ENCODE peak calls at places on chromosomes 5 and 9, in nine cellular contexts. One of them, this sample, is unnamed.

GRCh38 chr9:122203995-122204394 is 24.8 kb downstream of the LHX6 start:
- DNase-seq in AG04450: no peak
- DNase-seq in GM10248: no peak
- DNase-seq in ovary: no peak
- DNase-seq in glutamatergic neuron: no peak
- DNase-seq in H9: no peak
- DNase-seq in epithelial cell of esophagus: no peak
- DNase-seq in GM12865: no peak
- DNase-seq in GM13977: no peak
- DNase-seq in this sample: no peak

GRCh38 chr5:77924081-77924480 is 147.9 kb upstream of the TBCA start:
- DNase-seq in AG04450: no peak
- DNase-seq in GM10248: no peak
- DNase-seq in ovary: no peak
- DNase-seq in glutamatergic neuron: no peak
- DNase-seq in H9: no peak
- DNase-seq in epithelial cell of esophagus: peak; percentile 67
- DNase-seq in GM12865: no peak
- DNase-seq in GM13977: no peak
- DNase-seq in this sample: no peak

GRCh38 chr5:142506046-142506445 is 179.8 kb downstream of the FGF1 start:
- DNase-seq in AG04450: no peak
- DNase-seq in GM10248: no peak
- DNase-seq in ovary: no peak
- DNase-seq in glutamatergic neuron: no peak
- DNase-seq in H9: no peak
- DNase-seq in epithelial cell of esophagus: peak; percentile 50
- DNase-seq in GM12865: no peak
- DNase-seq in GM13977: no peak
- DNase-seq in this sample: no peak

GRCh38 chr5:92147792-92148191 is 764.7 kb upstream of the ARRDC3 start:
- DNase-seq in AG04450: no peak
- DNase-seq in GM10248: no peak
- DNase-seq in ovary: no peak
- DNase-seq in glutamatergic neuron: no peak
- DNase-seq in H9: no peak
- DNase-seq in epithelial cell of esophagus: no peak
- DNase-seq in GM12865: no peak
- DNase-seq in GM13977: no peak
- DNase-seq in this sample: no peak

GRCh38 chr5:174608631-174609097 is 115.7 kb upstream of the MSX2 start:
- DNase-seq in AG04450: no peak
- DNase-seq in GM10248: no peak
- DNase-seq in ovary: no peak
- DNase-seq in glutamatergic neuron: no peak
- DNase-seq in H9: no peak
- DNase-seq in epithelial cell of esophagus: peak; percentile 7
- DNase-seq in GM12865: no peak
- DNase-seq in GM13977: no peak
- DNase-seq in this sample: no peak

GRCh38 chr9:137296214-137297059 is 5.6 kb downstream of the NRARP start:
- DNase-seq in AG04450: no peak
- DNase-seq in GM10248: no peak
- DNase-seq in ovary: peak; percentile 59
- DNase-seq in glutamatergic neuron: peak; percentile 30
- DNase-seq in H9: peak; percentile 45
- DNase-seq in epithelial cell of esophagus: peak; percentile 38
- DNase-seq in GM12865: no peak
- DNase-seq in GM13977: no peak
- DNase-seq in this sample: no peak

GRCh38 chr5:172695431-172696054 is 54.5 kb downstream of the NEURL1B start:
- DNase-seq in AG04450: no peak
- DNase-seq in GM10248: no peak
- DNase-seq in ovary: peak; percentile 49
- DNase-seq in glutamatergic neuron: no peak
- DNase-seq in H9: no peak
- DNase-seq in epithelial cell of esophagus: no peak
- DNase-seq in GM12865: no peak
- DNase-seq in GM13977: no peak
- DNase-seq in this sample: no peak

GRCh38 chr5:56763711-56764466 is 51.5 kb upstream of the MAP3K1 start:
- DNase-seq in AG04450: no peak
- DNase-seq in GM10248: no peak
- DNase-seq in ovary: no peak
- DNase-seq in glutamatergic neuron: no peak
- DNase-seq in H9: no peak
- DNase-seq in epithelial cell of esophagus: peak; percentile 30
- DNase-seq in GM12865: no peak
- DNase-seq in GM13977: no peak
- DNase-seq in this sample: no peak

GRCh38 chr9:108550111-108550510 is 305.7 kb downstream of the ACTL7B start:
- DNase-seq in AG04450: no peak
- DNase-seq in GM10248: no peak
- DNase-seq in ovary: no peak
- DNase-seq in glutamatergic neuron: no peak
- DNase-seq in H9: no peak
- DNase-seq in epithelial cell of esophagus: no peak
- DNase-seq in GM12865: no peak
- DNase-seq in GM13977: no peak
- DNase-seq in this sample: no peak

GRCh38 chr9:92561374-92562329 is 25.9 kb upstream of the ECM2 start:
- DNase-seq in AG04450: peak; percentile 32
- DNase-seq in GM10248: no peak
- DNase-seq in ovary: no peak
- DNase-seq in glutamatergic neuron: no peak
- DNase-seq in H9: no peak
- DNase-seq in epithelial cell of esophagus: peak; percentile 15
- DNase-seq in GM12865: no peak
- DNase-seq in GM13977: no peak
- DNase-seq in this sample: no peak

GRCh38 chr5:127521138-127521770 is 3.8 kb downstream of the PRRC1 start:
- DNase-seq in AG04450: no peak
- DNase-seq in GM10248: no peak
- DNase-seq in ovary: no peak
- DNase-seq in glutamatergic neuron: no peak
- DNase-seq in H9: no peak
- DNase-seq in epithelial cell of esophagus: no peak
- DNase-seq in GM12865: no peak
- DNase-seq in GM13977: no peak
- DNase-seq in this sample: no peak

GRCh38 chr9:123942542-123942941 is 12.6 kb upstream of the DENND1A start:
- DNase-seq in AG04450: no peak
- DNase-seq in GM10248: no peak
- DNase-seq in ovary: no peak
- DNase-seq in glutamatergic neuron: no peak
- DNase-seq in H9: no peak
- DNase-seq in epithelial cell of esophagus: no peak
- DNase-seq in GM12865: no peak
- DNase-seq in GM13977: no peak
- DNase-seq in this sample: no peak

GRCh38 chr9:87671925-87672324 is 54.0 kb upstream of the CTSL start:
- DNase-seq in AG04450: no peak
- DNase-seq in GM10248: no peak
- DNase-seq in ovary: no peak
- DNase-seq in glutamatergic neuron: no peak
- DNase-seq in H9: no peak
- DNase-seq in epithelial cell of esophagus: no peak
- DNase-seq in GM12865: no peak
- DNase-seq in GM13977: no peak
- DNase-seq in this sample: no peak

GRCh38 chr9:87672586-87672985 is 53.3 kb upstream of the CTSL start:
- DNase-seq in AG04450: no peak
- DNase-seq in GM10248: no peak
- DNase-seq in ovary: no peak
- DNase-seq in glutamatergic neuron: no peak
- DNase-seq in H9: peak; percentile 20
- DNase-seq in epithelial cell of esophagus: no peak
- DNase-seq in GM12865: no peak
- DNase-seq in GM13977: no peak
- DNase-seq in this sample: no peak

GRCh38 chr9:87675466-87675865 is 50.5 kb upstream of the CTSL start:
- DNase-seq in AG04450: no peak
- DNase-seq in GM10248: no peak
- DNase-seq in ovary: no peak
- DNase-seq in glutamatergic neuron: no peak
- DNase-seq in H9: peak; percentile 17
- DNase-seq in epithelial cell of esophagus: no peak
- DNase-seq in GM12865: no peak
- DNase-seq in GM13977: no peak
- DNase-seq in this sample: no peak

GRCh38 chr9:87674565-87675299 is 51.2 kb upstream of the CTSL start:
- DNase-seq in AG04450: no peak
- DNase-seq in GM10248: no peak
- DNase-seq in ovary: no peak
- DNase-seq in glutamatergic neuron: no peak
- DNase-seq in H9: no peak
- DNase-seq in epithelial cell of esophagus: no peak
- DNase-seq in GM12865: no peak
- DNase-seq in GM13977: no peak
- DNase-seq in this sample: no peak

DNA sequence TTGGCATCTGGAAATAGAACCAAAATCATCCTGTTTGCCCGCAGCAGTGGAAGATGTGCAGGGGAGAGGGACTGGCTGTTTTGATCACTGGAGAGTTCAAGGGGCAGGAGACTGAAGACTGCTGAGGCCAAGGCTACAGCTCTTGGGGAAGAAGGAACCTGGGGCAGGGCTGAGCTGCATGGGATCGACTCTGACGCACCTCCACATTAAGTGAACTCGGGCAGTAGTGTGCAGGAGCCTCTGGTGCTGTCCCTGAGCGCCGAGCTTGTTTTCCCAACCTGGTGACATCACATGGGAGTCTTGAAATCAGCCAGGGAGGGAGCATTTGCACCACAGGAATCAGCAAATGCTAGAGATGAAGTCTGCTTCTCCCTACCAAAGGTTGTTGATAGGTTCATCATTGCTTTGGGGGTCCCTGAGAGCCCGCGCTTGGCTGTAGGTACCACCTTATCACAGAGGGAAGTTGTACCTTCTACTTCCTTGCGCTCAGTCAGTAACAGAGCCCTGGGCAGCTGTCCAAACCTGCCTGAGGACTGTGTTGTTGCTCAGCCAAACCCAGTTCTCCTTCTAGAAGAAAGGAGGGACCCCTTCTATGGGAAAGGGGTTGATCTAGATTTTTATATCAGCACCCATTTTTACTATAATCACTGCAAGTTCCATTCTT is 52.3 kb upstream of the CTSL start:
- DNase-seq in AG04450: no peak
- DNase-seq in GM10248: no peak
- DNase-seq in ovary: no peak
- DNase-seq in glutamatergic neuron: no peak
- DNase-seq in H9: peak; percentile 13
- DNase-seq in epithelial cell of esophagus: no peak
- DNase-seq in GM12865: no peak
- DNase-seq in GM13977: no peak
- DNase-seq in this sample: no peak
- TF ChIP-seq CTCF in AG04450: no peak
- TF ChIP-seq CTCF in GM10248: no peak
- TF ChIP-seq CTCF in ovary: no peak
- TF ChIP-seq CTCF in glutamatergic neuron: no peak
- TF ChIP-seq CTCF in H9: no peak
- TF ChIP-seq CTCF in epithelial cell of esophagus: no peak
- TF ChIP-seq CTCF in GM12865: no peak
- TF ChIP-seq CTCF in GM13977: no peak
- TF ChIP-seq CTCF in this sample: no peak

GRCh38 chr5:95955996-95956899 is 5.4 kb downstream of the ELL2 start:
- DNase-seq in AG04450: no peak
- DNase-seq in GM10248: no peak
- DNase-seq in ovary: no peak
- DNase-seq in glutamatergic neuron: no peak
- DNase-seq in H9: no peak
- DNase-seq in epithelial cell of esophagus: no peak
- DNase-seq in GM12865: peak; percentile 18
- DNase-seq in GM13977: no peak
- DNase-seq in this sample: no peak
- TF ChIP-seq CTCF in AG04450: no peak
- TF ChIP-seq CTCF in GM10248: no peak
- TF ChIP-seq CTCF in ovary: no peak
- TF ChIP-seq CTCF in glutamatergic neuron: no peak
- TF ChIP-seq CTCF in H9: no peak
- TF ChIP-seq CTCF in epithelial cell of esophagus: no peak
- TF ChIP-seq CTCF in GM12865: no peak
- TF ChIP-seq CTCF in GM13977: no peak
- TF ChIP-seq CTCF in this sample: no peak

DNA sequence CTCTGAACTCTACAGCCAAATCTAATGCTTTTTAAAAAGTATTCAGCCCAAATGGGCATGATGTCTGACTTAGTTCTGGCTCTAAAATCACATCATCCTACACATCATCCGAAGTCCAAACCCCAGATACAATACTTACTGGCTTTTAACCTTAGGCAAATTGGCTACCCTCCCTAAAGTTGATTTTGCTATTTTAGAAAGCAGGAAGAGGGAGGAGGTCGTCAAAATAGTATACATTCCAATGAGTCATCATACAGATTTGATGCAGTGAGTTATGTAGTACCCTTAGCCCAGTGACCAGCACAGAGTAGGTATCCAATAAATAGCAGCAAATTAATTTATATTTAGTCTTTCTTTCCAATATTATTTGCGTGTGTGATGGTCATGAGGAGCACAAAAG is 582.0 kb upstream of the TUSC1 start:
- DNase-seq in AG04450: no peak
- DNase-seq in GM10248: no peak
- DNase-seq in ovary: no peak
- DNase-seq in glutamatergic neuron: no peak
- DNase-seq in H9: no peak
- DNase-seq in epithelial cell of esophagus: peak; percentile 37
- DNase-seq in GM12865: no peak
- DNase-seq in GM13977: no peak
- DNase-seq in this sample: no peak
- TF ChIP-seq CTCF in AG04450: no peak
- TF ChIP-seq CTCF in GM10248: no peak
- TF ChIP-seq CTCF in ovary: no peak
- TF ChIP-seq CTCF in glutamatergic neuron: no peak
- TF ChIP-seq CTCF in H9: no peak
- TF ChIP-seq CTCF in epithelial cell of esophagus: no peak
- TF ChIP-seq CTCF in GM12865: no peak
- TF ChIP-seq CTCF in GM13977: no peak
- TF ChIP-seq CTCF in this sample: no peak

GRCh38 chr5:54518146-54519082 is 855 bp downstream of the SNX18 start:
- DNase-seq in AG04450: no peak
- DNase-seq in GM10248: peak; percentile 58
- DNase-seq in ovary: peak; percentile 61
- DNase-seq in glutamatergic neuron: peak; percentile 71
- DNase-seq in H9: peak; percentile 46
- DNase-seq in epithelial cell of esophagus: peak; percentile 61
- DNase-seq in GM12865: peak; percentile 32
- DNase-seq in GM13977: peak; percentile 77
- DNase-seq in this sample: peak; percentile 71
- TF ChIP-seq CTCF in AG04450: no peak
- TF ChIP-seq CTCF in GM10248: peak; percentile 25
- TF ChIP-seq CTCF in ovary: no peak
- TF ChIP-seq CTCF in glutamatergic neuron: no peak
- TF ChIP-seq CTCF in H9: peak; percentile 14
- TF ChIP-seq CTCF in epithelial cell of esophagus: no peak
- TF ChIP-seq CTCF in GM12865: no peak
- TF ChIP-seq CTCF in GM13977: peak; percentile 8
- TF ChIP-seq CTCF in this sample: no peak